ENCODE peak calls at places on chromosome 13, in seven cellular contexts. B, U, E, C, J, H and S are unnamed samples.

GRCh38 chr13:76795701-76796695 is 90.2 kb downstream of the KCTD12 start:
- DNase-seq in B (no peak), U (no peak), E (no peak), C (no peak), J (no peak), H (no peak), S (no peak)

GRCh38 chr13:101149735-101150380 is 266.4 kb downstream of the NALCN start:
- DNase-seq in B (peak), U (no peak), E (no peak), C (no peak), J (no peak), H (no peak), S (no peak)

GRCh38 chr13:97113231-97114001 is 108.7 kb upstream of the MBNL2 start:
- DNase-seq in B (peak), U (no peak), E (no peak), C (no peak), J (no peak), H (no peak), S (no peak)

GRCh38 chr13:111317571-111318360 is 2.7 kb upstream of the TEX29 start:
- DNase-seq in B (no peak), U (peak), E (no peak), C (no peak), J (no peak), H (no peak), S (no peak)

GRCh38 chr13:36124236-36124822 is 6.9 kb downstream of the DCLK1 start:
- DNase-seq in B (peak), U (no peak), E (peak), C (no peak), J (no peak), H (peak), S (no peak)

GRCh38 chr13:33401238-33401637 is 115.7 kb upstream of the STARD13 start:
- DNase-seq in B (no peak), U (no peak), E (peak), C (peak), J (no peak), H (no peak), S (no peak)

GRCh38 chr13:110359840-110360301 is 52.8 kb downstream of the COL4A2 start:
- DNase-seq in B (peak), U (no peak), E (no peak), C (no peak), J (no peak), H (no peak), S (no peak)

GRCh38 chr13:100519626-100520025 is 69.0 kb downstream of the GGACT start:
- DNase-seq in B (no peak), U (no peak), E (no peak), C (no peak), J (no peak), H (no peak), S (no peak)

GRCh38 chr13:105510363-105510762 is 1025.1 kb downstream of the EFNB2 start:
- DNase-seq in B (no peak), U (no peak), E (no peak), C (no peak), J (no peak), H (no peak), S (no peak)

GRCh38 chr13:75873499-75873898 is 237.4 kb downstream of the LMO7 start:
- DNase-seq in B (no peak), U (no peak), E (no peak), C (no peak), J (no peak), H (no peak), S (no peak)

GRCh38 chr13:94459116-94459515 is 20.4 kb downstream of the DCT start:
- DNase-seq in B (no peak), U (no peak), E (no peak), C (no peak), J (no peak), H (no peak), S (no peak)

GRCh38 chr13:27076411-27076810 is 95.2 kb downstream of the USP12 start:
- DNase-seq in B (peak), U (no peak), E (no peak), C (no peak), J (no peak), H (no peak), S (no peak)

GRCh38 chr13:78098249-78098648 is 179.6 kb upstream of the EDNRB start:
- DNase-seq in B (no peak), U (no peak), E (no peak), C (no peak), J (no peak), H (no peak), S (no peak)

GRCh38 chr13:31706105-31706504 is 33.2 kb upstream of the RXFP2 start:
- DNase-seq in B (no peak), U (no peak), E (no peak), C (no peak), J (no peak), H (no peak), S (no peak)

GRCh38 chr13:30697177-30697953 is 38.0 kb upstream of the ALOX5AP start:
- DNase-seq in B (no peak), U (peak), E (no peak), C (peak), J (no peak), H (no peak), S (no peak)

GRCh38 chr13:51833980-51834379 is 11.0 kb downstream of the TMEM272 start:
- DNase-seq in B (no peak), U (no peak), E (no peak), C (no peak), J (no peak), H (no peak), S (no peak)

GRCh38 chr13:95704510-95704909 is 27.6 kb downstream of the DNAJC3 start:
- DNase-seq in B (no peak), U (no peak), E (no peak), C (no peak), J (no peak), H (no peak), S (no peak)

GRCh38 chr13:99308481-99309087 is 1.4 kb upstream of the GPR183 start:
- DNase-seq in B (peak), U (no peak), E (no peak), C (no peak), J (no peak), H (no peak), S (no peak)

GRCh38 chr13:60572003-60572792 is 175.2 kb downstream of the TDRD3 start:
- DNase-seq in B (peak), U (no peak), E (no peak), C (no peak), J (no peak), H (no peak), S (no peak)

GRCh38 chr13:113809934-113810333 is 50.9 kb downstream of the TMEM255B start:
- DNase-seq in B (no peak), U (no peak), E (no peak), C (no peak), J (no peak), H (no peak), S (no peak)

GRCh38 chr13:33112745-33113144 is 96.5 kb downstream of the KL start:
- DNase-seq in B (no peak), U (no peak), E (no peak), C (no peak), J (no peak), H (no peak), S (no peak)

GRCh38 chr13:93561553-93561952 is 334.9 kb downstream of the GPC6 start:
- DNase-seq in B (no peak), U (no peak), E (no peak), C (no peak), J (no peak), H (no peak), S (no peak)

GRCh38 chr13:43153436-43154082 is 130.2 kb downstream of the DNAJC15 start:
- DNase-seq in B (peak), U (no peak), E (no peak), C (no peak), J (no peak), H (no peak), S (no peak)

GRCh38 chr13:109700176-109700575 is 86.2 kb downstream of the IRS2 start:
- DNase-seq in B (peak), U (peak), E (peak), C (peak), J (no peak), H (peak), S (no peak)

GRCh38 chr13:19266979-19267378 is 85.4 kb upstream of the TUBA3C start:
- DNase-seq in B (no peak), U (no peak), E (no peak), C (no peak), J (no peak), H (no peak), S (no peak)

GRCh38 chr13:23349127-23349897 is 84.2 kb downstream of the SACS start:
- DNase-seq in B (no peak), U (no peak), E (no peak), C (no peak), J (no peak), H (no peak), S (no peak)

GRCh38 chr13:76852991-76853390 is 33.2 kb downstream of the KCTD12 start:
- DNase-seq in B (peak), U (no peak), E (no peak), C (no peak), J (no peak), H (no peak), S (no peak)

GRCh38 chr13:36028359-36028758 is 102.8 kb downstream of the DCLK1 start:
- DNase-seq in B (peak), U (no peak), E (no peak), C (no peak), J (no peak), H (no peak), S (no peak)

GRCh38 chr13:26011996-26012688 is 39.7 kb downstream of the SHISA2 start:
- DNase-seq in B (no peak), U (no peak), E (no peak), C (no peak), J (no peak), H (no peak), S (no peak)